ENCODE peak calls at places on chromosomes 2 and 18, in ten cellular contexts. X, C, O, T, G, U, A, D, L and Z are unnamed samples.
A peak's percentile ranks its signal among the peaks of the same experiment; 100 is the strongest.

GRCh38 chr2:163775304-163775703 is 39.5 kb upstream of the FIGN start:
- DNase-seq in X (no peak), C (no peak), O (no peak), T (no peak), G (no peak), U (no peak), A (no peak), D (no peak), L (no peak), Z (no peak)

GRCh38 chr2:20599861-20600461 is 50.9 kb downstream of the HS1BP3 start:
- DNase-seq in X (peak; percentile 6), C (no peak), O (peak; percentile 64), T (peak; percentile 8), G (no peak), U (no peak), A (peak; percentile 68), D (no peak), L (no peak), Z (peak; percentile 24)

GRCh38 chr18:57154389-57154788 is 7.5 kb downstream of the BOD1L2 start:
- DNase-seq in X (no peak), C (no peak), O (no peak), T (no peak), G (no peak), U (no peak), A (no peak), D (no peak), L (no peak), Z (no peak)

GRCh38 chr2:120344991-120345975 is 653 bp upstream of the INHBB start:
- DNase-seq in X (no peak), C (no peak), O (no peak), T (no peak), G (no peak), U (no peak), A (no peak), D (no peak), L (no peak), Z (no peak)

GRCh38 chr18:72993245-72993644 is 125.5 kb upstream of the NETO1 start:
- DNase-seq in X (no peak), C (no peak), O (no peak), T (no peak), G (no peak), U (no peak), A (no peak), D (no peak), L (no peak), Z (no peak)

GRCh38 chr2:9753276-9753600 is 90.0 kb upstream of the TAF1B start:
- DNase-seq in X (peak; percentile 52), C (no peak), O (no peak), T (peak; percentile 65), G (peak; percentile 63), U (peak; percentile 69), A (no peak), D (no peak), L (no peak), Z (peak; percentile 52)

GRCh38 chr2:215619022-215619958 is 183.4 kb upstream of the FN1 start:
- DNase-seq in X (no peak), C (peak; percentile 100), O (no peak), T (no peak), G (peak; percentile 70), U (no peak), A (no peak), D (no peak), L (no peak), Z (no peak)

GRCh38 chr2:238060096-238060541 is 682 bp upstream of the SCLY start:
- DNase-seq in X (no peak), C (no peak), O (no peak), T (no peak), G (no peak), U (no peak), A (no peak), D (no peak), L (no peak), Z (no peak)

GRCh38 chr2:27681844-27682243 is 18.2 kb downstream of the SLC4A1AP start:
- DNase-seq in X (no peak), C (peak; percentile 30), O (no peak), T (no peak), G (no peak), U (no peak), A (no peak), D (no peak), L (no peak), Z (no peak)

GRCh38 chr2:12718662-12719399 is 2.1 kb downstream of the TRIB2 start:
- DNase-seq in X (no peak), C (no peak), O (no peak), T (no peak), G (peak; percentile 35), U (no peak), A (no peak), D (no peak), L (no peak), Z (no peak)

GRCh38 chr2:212766921-212767320 is 228.3 kb upstream of the ERBB4 start:
- DNase-seq in X (no peak), C (no peak), O (no peak), T (no peak), G (no peak), U (no peak), A (no peak), D (no peak), L (no peak), Z (no peak)

GRCh38 chr18:70380915-70381896 is 92.4 kb downstream of the SOCS6 start:
- DNase-seq in X (peak; percentile 86), C (peak; percentile 98), O (no peak), T (no peak), G (peak; percentile 60), U (no peak), A (no peak), D (no peak), L (no peak), Z (no peak)

GRCh38 chr2:178101321-178102079 is 10.7 kb upstream of the RBM45 start:
- DNase-seq in X (no peak), C (no peak), O (no peak), T (no peak), G (peak; percentile 17), U (no peak), A (no peak), D (no peak), L (no peak), Z (no peak)

GRCh38 chr2:235391964-235392615 is 101.8 kb upstream of the AGAP1 start:
- DNase-seq in X (no peak), C (no peak), O (no peak), T (no peak), G (no peak), U (no peak), A (no peak), D (no peak), L (no peak), Z (no peak)
- TF ChIP-seq POLR2AphosphoS5 in X (no peak), C (no peak), O (no peak), T (no peak), G (no peak), U (no peak), A (no peak), D (no peak), L (no peak), Z (no peak)

GRCh38 chr2:235709124-235709813 is 215.4 kb downstream of the AGAP1 start:
- DNase-seq in X (peak; percentile 89), C (peak; percentile 48), O (no peak), T (peak; percentile 40), G (no peak), U (no peak), A (peak; percentile 41), D (no peak), L (no peak), Z (peak; percentile 77)
- TF ChIP-seq POLR2A in X (peak; percentile 80), C (no peak), O (no peak), T (no peak), G (no peak), U (no peak), A (no peak), D (no peak), L (no peak), Z (no peak)

GRCh38 chr2:44459754-44460153 is 98.0 kb downstream of the CAMKMT start:
- DNase-seq in X (no peak), C (no peak), O (no peak), T (no peak), G (no peak), U (no peak), A (no peak), D (no peak), L (no peak), Z (no peak)

GRCh38 chr2:44455877-44456276 is 94.1 kb downstream of the CAMKMT start:
- DNase-seq in X (no peak), C (no peak), O (no peak), T (no peak), G (no peak), U (no peak), A (no peak), D (no peak), L (no peak), Z (no peak)

GRCh38 chr2:44453289-44453688 is 91.5 kb downstream of the CAMKMT start:
- DNase-seq in X (no peak), C (no peak), O (no peak), T (no peak), G (no peak), U (no peak), A (no peak), D (no peak), L (no peak), Z (no peak)

GRCh38 chr2:44452184-44452583 is 90.4 kb downstream of the CAMKMT start:
- DNase-seq in X (no peak), C (no peak), O (no peak), T (no peak), G (no peak), U (no peak), A (no peak), D (no peak), L (no peak), Z (no peak)

GRCh38 chr2:44456946-44457345 is 95.2 kb downstream of the CAMKMT start:
- DNase-seq in X (no peak), C (no peak), O (no peak), T (no peak), G (no peak), U (no peak), A (no peak), D (no peak), L (no peak), Z (no peak)
- TF ChIP-seq EP300 in X (no peak), C (no peak), O (no peak), T (no peak), G (no peak), U (no peak), A (no peak), D (no peak), L (no peak), Z (no peak)

GRCh38 chr2:33094303-33094702 is 147.6 kb downstream of the LTBP1 start:
- DNase-seq in X (no peak), C (no peak), O (no peak), T (no peak), G (no peak), U (no peak), A (no peak), D (no peak), L (no peak), Z (no peak)
- TF ChIP-seq POLR2AphosphoS5 in X (no peak), C (no peak), O (no peak), T (no peak), G (no peak), U (no peak), A (no peak), D (no peak), L (no peak), Z (no peak)